ENCODE peak calls at places on chromosomes 11 and 22, in five cellular contexts. R is right lobe of liver, O is K562, C is adrenal gland, Q is NB4. L is an unnamed sample.

GRCh38 chr11:108881136-108881535 is 216.3 kb downstream of the DDX10 start:
- DNase-seq in C (no peak), R (no peak), Q (no peak), O (no peak), L (no peak)

GRCh38 chr11:91956711-91957110 is 267.9 kb upstream of the FAT3 start:
- DNase-seq in Q (no peak), R (no peak), O (no peak), C (no peak), L (no peak)

GRCh38 chr11:90242894-90243416 is 20.1 kb upstream of the CHORDC1 start:
- DNase-seq in C (no peak), O (peak; percentile 21), Q (no peak), R (no peak), L (no peak)

GRCh38 chr22:49871482-49871881 is 17.8 kb downstream of the ZBED4 start:
- DNase-seq in C (no peak), R (no peak), Q (no peak), O (peak; percentile 50), L (no peak)

GRCh38 chr22:42301072-42301741 is 30.8 kb upstream of the TCF20 start:
- DNase-seq in C (no peak), R (no peak), O (no peak), Q (no peak), L (no peak)

GRCh38 chr11:67136156-67136555 is 17.1 kb downstream of the KDM2A start:
- DNase-seq in C (no peak), R (no peak), Q (no peak), O (no peak), L (no peak)

GRCh38 chr22:49751968-49752597 is 75.6 kb downstream of the BRD1 start:
- DNase-seq in R (no peak), Q (no peak), O (peak; percentile 50), C (no peak), L (no peak)

GRCh38 chr11:134074346-134074745 is 5.5 kb downstream of the JAM3 start:
- DNase-seq in C (no peak), Q (no peak), R (no peak), O (no peak), L (no peak)

GRCh38 chr22:49922484-49922883 is 4.0 kb downstream of the CRELD2 start:
- DNase-seq in C (no peak), O (no peak), Q (no peak), R (no peak), L (no peak)

GRCh38 chr11:43996318-43996717 is 51.5 kb upstream of the ACCSL start:
- DNase-seq in Q (no peak), C (no peak), O (no peak), R (no peak), L (no peak)

GRCh38 chr22:44965171-44965570 is 44.6 kb downstream of the PHF21B start:
- DNase-seq in Q (no peak), C (no peak), O (no peak), R (no peak), L (no peak)

GRCh38 chr11:7696424-7696823 is 9.9 kb downstream of the OVCH2 start:
- DNase-seq in R (no peak), C (no peak), O (no peak), Q (no peak), L (no peak)

GRCh38 chr11:1743587-1744136 is 6.7 kb downstream of the IFITM10 start:
- DNase-seq in O (no peak), R (peak; percentile 44), Q (no peak), C (no peak), L (no peak)

GRCh38 chr11:11396290-11397042 is 43.4 kb upstream of the CSNK2A3 start:
- DNase-seq in R (no peak), C (no peak), O (no peak), Q (no peak), L (no peak)

GRCh38 chr11:111698852-111699559 is 67.2 kb downstream of the PPP2R1B start:
- DNase-seq in Q (no peak), C (no peak), O (peak; percentile 83), R (no peak), L (no peak)

GRCh38 chr11:104956528-104956927 is 11.8 kb downstream of the CASP4 start:
- DNase-seq in R (peak; percentile 52), Q (peak; percentile 6), C (no peak), O (no peak), L (no peak)

GRCh38 chr22:44428941-44429615 is 69.0 kb downstream of the RTL6 start:
- DNase-seq in O (no peak), R (peak; percentile 25), Q (no peak), C (no peak), L (no peak)

GRCh38 chr11:114061053-114062049 is 1.8 kb downstream of the ZBTB16 start:
- DNase-seq in R (peak; percentile 76), C (no peak), Q (peak; percentile 74), O (no peak), L (no peak)
- TF ChIP-seq POLR2A in R (peak; percentile 45), C (peak; percentile 67), Q (peak; percentile 24), O (no peak), L (no peak)

GRCh38 chr11:87384078-87384729 is 346.5 kb downstream of the TMEM135 start:
- DNase-seq in O (no peak), R (no peak), C (no peak), Q (no peak), L (no peak)
- TF ChIP-seq POLR2A in O (no peak), R (no peak), C (no peak), Q (no peak), L (no peak)

GRCh38 chr11:102530558-102530957 is at the start of gene MMP7:
- DNase-seq in C (no peak), R (no peak), O (no peak), Q (peak; percentile 55), L (no peak)
- TF ChIP-seq POLR2A in C (no peak), R (no peak), O (no peak), Q (no peak), L (no peak)

DNA sequence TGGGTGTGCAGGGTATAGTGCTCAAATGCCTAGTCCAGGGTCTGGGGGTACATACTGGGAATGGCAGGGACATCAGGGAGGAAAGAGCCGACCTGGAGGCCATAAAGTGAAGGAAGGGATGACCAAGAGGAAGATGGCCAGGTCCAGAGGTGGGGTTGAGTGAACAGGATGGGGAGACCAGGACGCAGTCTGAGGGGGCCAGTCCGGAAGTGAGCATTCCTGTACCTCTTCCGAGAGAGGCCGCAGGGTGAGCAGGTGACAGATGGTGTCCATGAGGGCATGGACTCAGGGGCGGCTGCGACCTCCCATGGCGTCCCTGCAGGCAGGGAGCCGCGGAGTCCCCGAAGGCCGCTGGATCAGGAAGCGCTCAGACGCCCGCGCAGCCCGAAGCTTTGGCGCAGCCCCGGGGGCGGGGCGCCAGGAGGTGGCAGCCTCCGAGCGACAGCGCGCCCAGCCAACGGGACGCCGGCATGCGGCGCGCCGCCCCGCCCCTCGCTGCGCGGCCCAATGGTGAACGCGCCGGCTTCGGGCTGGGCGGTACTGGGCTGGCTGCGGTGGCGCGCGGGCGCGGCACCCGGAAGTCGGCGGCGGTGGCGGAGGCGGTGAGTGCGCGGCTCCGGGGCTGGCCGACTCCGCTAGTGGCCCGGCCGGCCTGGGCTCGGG is at the start of gene TANGO2:
- DNase-seq in C (peak; percentile 95), R (peak; percentile 94), Q (peak; percentile 92), O (peak; percentile 100), L (peak; percentile 98)
- TF ChIP-seq POLR2A in C (peak; percentile 94), R (peak; percentile 97), Q (peak; percentile 51), O (no peak), L (peak; percentile 89)

DNA sequence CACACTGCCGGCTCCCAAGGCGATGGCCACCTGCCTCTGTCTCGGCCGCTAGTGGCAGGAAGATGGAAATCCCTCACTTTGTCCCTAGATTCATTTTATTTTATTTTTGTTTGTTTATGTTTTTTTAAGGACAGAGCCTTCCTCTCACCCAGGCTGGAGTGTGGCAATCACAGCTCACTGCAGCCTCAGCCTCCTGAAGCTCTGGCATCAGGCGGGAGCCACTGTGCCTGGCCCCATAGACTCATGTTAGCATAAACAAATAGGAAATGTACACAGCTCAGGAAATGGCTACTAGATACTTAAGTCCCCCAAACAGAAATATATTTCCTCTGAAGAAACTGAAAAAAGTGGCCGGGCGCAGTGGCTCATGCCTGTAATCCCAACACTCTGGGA is 3.5 kb downstream of the TMEM80 start:
- DNase-seq in R (no peak), O (no peak), C (no peak), Q (no peak), L (no peak)
- TF ChIP-seq POLR2A in R (no peak), O (no peak), C (no peak), Q (no peak), L (no peak)

GRCh38 chr22:25404923-25405853 is 159.3 kb upstream of the GRK3 start:
- DNase-seq in C (peak; percentile 82), O (peak; percentile 78), R (peak; percentile 87), Q (peak; percentile 78), L (peak; percentile 84)
- TF ChIP-seq POLR2A in C (peak; percentile 91), O (no peak), R (peak; percentile 96), Q (peak; percentile 39), L (peak; percentile 68)